ENCODE peak calls at places on chromosomes 6 and 20, in four cellular contexts. Q is neural progenitor cell, L is cardiac fibroblast, Z is activated B cell treated with CpG ODN at 0.5 μM for 24 hours. O is an unnamed sample.
A peak's percentile ranks its signal among the peaks of the same experiment; 100 is the strongest.

GRCh38 chr6:11364971-11365397 is 132.5 kb upstream of the NEDD9 start:
- DNase-seq in Q (no peak), L (peak; percentile 97), Z (no peak), O (no peak)

GRCh38 chr6:170178561-170179477 is 112.1 kb downstream of the DLL1 start:
- DNase-seq in Q (no peak), L (peak; percentile 62), Z (no peak), O (no peak)

GRCh38 chr6:125944434-125944816 is 12.1 kb upstream of the HINT3 start:
- DNase-seq in Q (no peak), L (peak; percentile 83), Z (no peak), O (no peak)

GRCh38 chr20:8509809-8510208 is 377.7 kb downstream of the PLCB1 start:
- DNase-seq in Q (no peak), L (peak; percentile 38), Z (no peak), O (no peak)

GRCh38 chr20:50313223-50313820 is 122.7 kb downstream of the CEBPB start:
- DNase-seq in Q (no peak), L (peak; percentile 56), Z (no peak), O (no peak)

GRCh38 chr20:11958852-11959251 is 41.2 kb downstream of the BTBD3 start:
- DNase-seq in Q (no peak), L (no peak), Z (no peak), O (no peak)

GRCh38 chr20:19826179-19826914 is 68.3 kb downstream of the RIN2 start:
- DNase-seq in Q (no peak), L (no peak), Z (no peak), O (no peak)

GRCh38 chr20:25056601-25057233 is 1.2 kb downstream of the ACSS1 start:
- DNase-seq in Q (no peak), L (no peak), Z (no peak), O (no peak)

GRCh38 chr6:71383891-71384489 is 95.4 kb downstream of the OGFRL1 start:
- DNase-seq in Q (peak; percentile 44), L (peak; percentile 81), Z (no peak), O (no peak)

GRCh38 chr6:161128680-161129196 is 137.2 kb downstream of the MAP3K4 start:
- DNase-seq in Q (no peak), L (peak; percentile 86), Z (no peak), O (no peak)

GRCh38 chr20:8481636-8482035 is 349.6 kb downstream of the PLCB1 start:
- DNase-seq in Q (no peak), L (peak; percentile 50), Z (no peak), O (no peak)

GRCh38 chr6:98838027-98838426 is 3.7 kb downstream of the POU3F2 start:
- DNase-seq in Q (peak; percentile 45), L (no peak), Z (no peak), O (no peak)

GRCh38 chr6:41318648-41319565 is 16.5 kb upstream of the NCR2 start:
- DNase-seq in Q (peak; percentile 93), L (peak; percentile 80), Z (peak; percentile 81), O (peak; percentile 71)
- TF ChIP-seq CTCF in Q (peak; percentile 99), L (peak; percentile 99), Z (peak; percentile 90), O (peak; percentile 99)

GRCh38 chr6:158706369-158706982 is 56.6 kb downstream of the SYTL3 start:
- DNase-seq in Q (peak; percentile 46), L (peak; percentile 71), Z (no peak), O (no peak)
- TF ChIP-seq CTCF in Q (peak; percentile 51), L (peak; percentile 75), Z (no peak), O (peak; percentile 64)

DNA sequence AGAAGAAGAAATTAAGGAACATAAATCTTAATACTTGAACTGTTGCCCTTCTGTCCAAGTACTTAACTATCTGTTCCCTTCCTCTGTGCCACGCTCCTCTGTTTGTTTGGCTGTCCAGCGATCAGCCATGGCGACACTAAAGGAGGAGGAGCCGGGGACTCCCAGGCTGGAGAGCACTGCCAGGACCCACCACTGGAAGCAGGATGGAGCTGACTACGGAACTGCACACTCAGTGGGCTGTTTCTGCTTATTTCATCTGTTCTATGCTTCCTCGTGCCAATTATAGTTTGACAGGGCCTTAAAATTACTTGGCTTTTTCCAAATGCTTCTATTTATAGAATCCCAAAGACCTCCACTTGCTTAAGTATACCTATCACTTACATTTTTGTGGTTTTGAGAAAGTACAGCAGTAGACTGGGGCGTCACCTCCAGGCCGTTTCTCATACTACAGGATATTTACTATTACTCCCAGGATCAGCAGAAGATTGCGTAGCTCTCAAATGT is 17.1 kb downstream of the IRF4 start:
- DNase-seq in Q (peak; percentile 79), L (peak; percentile 56), Z (no peak), O (no peak)
- TF ChIP-seq CTCF in Q (peak; percentile 71), L (peak; percentile 31), Z (no peak), O (peak; percentile 63)

DNA sequence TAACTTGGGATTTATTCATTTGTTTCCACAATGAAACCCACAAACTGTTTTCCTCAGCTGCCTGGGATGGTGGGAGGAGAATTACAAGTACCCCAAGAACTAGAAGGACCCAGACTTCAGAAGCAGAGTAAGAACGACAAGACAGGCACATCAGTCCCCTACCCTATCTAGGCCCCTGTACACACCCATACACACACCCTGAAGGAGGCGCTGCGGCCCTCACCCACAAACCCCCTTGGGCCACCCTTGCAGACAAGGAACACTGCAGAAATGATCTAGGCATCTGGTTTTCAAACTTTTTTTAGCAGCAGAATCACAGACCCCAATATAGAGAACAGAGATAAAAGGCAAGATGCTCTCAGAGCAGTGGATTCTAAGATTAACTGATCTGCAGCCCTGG is 55.0 kb downstream of the TRERF1 start:
- DNase-seq in Q (no peak), L (no peak), Z (no peak), O (no peak)
- TF ChIP-seq CTCF in Q (peak; percentile 13), L (no peak), Z (no peak), O (no peak)

GRCh38 chr20:63955846-63956663 is at the start of gene UCKL1:
- DNase-seq in Q (peak; percentile 98), L (peak; percentile 88), Z (peak; percentile 87), O (peak; percentile 84)
- TF ChIP-seq CTCF in Q (peak; percentile 9), L (no peak), Z (no peak), O (peak; percentile 5)

O was measured in progenitor cell of endocrine pancreas.